ENCODE peak calls at places on chromosomes 3 and 15, in six cellular contexts. One of them, this sample, is unnamed.

GRCh38 chr3:135137296-135137695 is 342.2 kb downstream of the EPHB1 start:
- DNase-seq in AG10803: no peak
- DNase-seq in stomach: no peak
- DNase-seq in esophagus squamous epithelium: no peak
- DNase-seq in SK-N-SH: no peak
- DNase-seq in transverse colon: no peak
- DNase-seq in this sample: no peak

GRCh38 chr3:45842851-45843625 is 1.1 kb upstream of the LZTFL1 start:
- DNase-seq in AG10803: no peak
- DNase-seq in stomach: no peak
- DNase-seq in esophagus squamous epithelium: no peak
- DNase-seq in SK-N-SH: no peak
- DNase-seq in transverse colon: no peak
- DNase-seq in this sample: no peak

GRCh38 chr3:119731545-119732343 is 28.9 kb downstream of the CFAP91 start:
- DNase-seq in AG10803: peak; percentile 27
- DNase-seq in stomach: no peak
- DNase-seq in esophagus squamous epithelium: no peak
- DNase-seq in SK-N-SH: no peak
- DNase-seq in transverse colon: no peak
- DNase-seq in this sample: peak; percentile 9

GRCh38 chr3:178907081-178907480 is 164.5 kb downstream of the ZMAT3 start:
- DNase-seq in AG10803: no peak
- DNase-seq in stomach: no peak
- DNase-seq in esophagus squamous epithelium: no peak
- DNase-seq in SK-N-SH: no peak
- DNase-seq in transverse colon: no peak
- DNase-seq in this sample: no peak

GRCh38 chr3:194300392-194300758 is 50.8 kb downstream of the CPN2 start:
- DNase-seq in AG10803: peak; percentile 73
- DNase-seq in stomach: peak; percentile 82
- DNase-seq in esophagus squamous epithelium: no peak
- DNase-seq in SK-N-SH: no peak
- DNase-seq in transverse colon: peak; percentile 66
- DNase-seq in this sample: peak; percentile 33

GRCh38 chr3:63862804-63863149 is 828 bp downstream of the THOC7 start:
- DNase-seq in AG10803: no peak
- DNase-seq in stomach: no peak
- DNase-seq in esophagus squamous epithelium: no peak
- DNase-seq in SK-N-SH: no peak
- DNase-seq in transverse colon: no peak
- DNase-seq in this sample: no peak

GRCh38 chr3:52190294-52190841 is 7.6 kb upstream of the ALAS1 start:
- DNase-seq in AG10803: peak; percentile 88
- DNase-seq in stomach: peak; percentile 83
- DNase-seq in esophagus squamous epithelium: no peak
- DNase-seq in SK-N-SH: no peak
- DNase-seq in transverse colon: no peak
- DNase-seq in this sample: peak; percentile 36

GRCh38 chr3:52062499-52062898 is 6.1 kb upstream of the DUSP7 start:
- DNase-seq in AG10803: peak; percentile 93
- DNase-seq in stomach: no peak
- DNase-seq in esophagus squamous epithelium: no peak
- DNase-seq in SK-N-SH: no peak
- DNase-seq in transverse colon: peak; percentile 11
- DNase-seq in this sample: peak; percentile 87

DNA sequence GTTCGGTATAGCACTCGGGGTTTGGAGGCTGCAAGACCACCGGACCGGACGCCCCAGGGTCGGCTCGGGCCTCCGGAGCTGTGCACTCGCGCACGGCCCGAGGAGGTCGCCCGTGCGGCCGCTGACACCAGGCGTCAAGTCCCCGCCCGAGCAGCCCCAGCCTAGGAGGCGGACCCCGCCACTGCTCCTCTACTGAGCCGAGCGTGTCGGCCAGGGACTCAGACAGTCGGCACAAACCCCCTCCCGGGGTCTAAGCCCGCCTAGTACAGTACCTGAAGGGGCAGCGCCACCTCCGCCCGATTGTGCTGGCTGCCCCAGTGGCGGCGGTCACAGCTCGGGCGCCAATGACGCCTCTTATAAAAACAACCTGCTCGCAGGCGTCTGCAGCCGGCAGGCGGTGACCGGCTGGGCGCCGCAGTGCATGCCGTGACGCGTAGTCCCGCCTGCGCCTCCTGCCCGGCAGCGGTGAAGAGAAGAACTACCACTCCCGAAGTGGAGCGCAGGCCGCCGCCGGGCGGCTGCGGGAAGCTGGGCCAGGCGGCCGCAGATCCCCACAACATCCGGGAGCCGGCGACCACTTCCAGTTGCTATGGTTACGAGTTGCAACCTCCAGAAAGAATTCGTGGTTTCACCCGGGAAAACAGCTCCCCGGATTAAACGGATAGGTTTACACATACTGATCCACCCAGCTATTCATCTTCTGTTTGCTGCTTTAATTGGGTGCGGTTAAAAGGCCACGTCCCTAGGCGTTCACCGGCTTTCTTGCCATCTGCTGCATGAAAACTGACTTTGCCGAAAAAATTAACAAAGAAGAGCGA is at the start of the genes CCPG1 and PIERCE2:
- DNase-seq in AG10803: peak; percentile 96
- DNase-seq in stomach: peak; percentile 93
- DNase-seq in esophagus squamous epithelium: peak; percentile 62
- DNase-seq in SK-N-SH: peak; percentile 94
- DNase-seq in transverse colon: peak; percentile 94
- DNase-seq in this sample: peak; percentile 91
- TF ChIP-seq CTCF in AG10803: peak; percentile 61
- TF ChIP-seq CTCF in stomach: no peak
- TF ChIP-seq CTCF in esophagus squamous epithelium: peak; percentile 84
- TF ChIP-seq CTCF in SK-N-SH: peak; percentile 55
- TF ChIP-seq CTCF in transverse colon: peak; percentile 94
- TF ChIP-seq CTCF in this sample: peak; percentile 58

DNA sequence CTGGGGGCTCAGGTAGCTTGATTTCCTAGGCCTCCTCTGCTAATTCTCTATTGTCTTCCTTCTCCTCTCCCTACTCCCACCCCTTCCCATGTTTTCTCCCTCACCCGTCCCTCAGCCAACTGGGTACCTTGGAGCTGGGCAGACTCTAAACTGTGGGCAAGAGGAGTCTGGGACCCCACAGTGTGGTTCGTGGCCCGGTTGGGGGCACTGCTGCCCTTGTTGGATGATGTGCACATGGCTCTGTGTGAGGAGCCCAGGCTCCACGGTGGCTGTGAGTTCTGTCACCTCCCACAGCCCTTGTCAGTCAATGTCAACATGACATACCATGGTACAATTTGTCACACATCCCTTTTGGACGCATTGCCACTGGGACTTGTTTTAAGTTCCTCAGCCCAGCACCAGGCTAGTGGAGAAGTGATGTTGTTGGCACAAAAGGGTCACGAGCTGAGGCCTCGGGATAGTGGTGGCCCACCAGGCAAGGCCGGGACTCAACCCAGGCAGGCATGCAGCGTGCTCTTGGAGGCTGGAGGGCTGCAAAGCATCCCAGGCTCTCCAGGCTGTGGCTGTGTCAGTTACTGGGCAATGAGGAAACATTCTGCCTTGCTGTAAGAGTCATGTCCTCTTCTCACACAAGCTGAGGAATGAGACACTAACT is 142.3 kb downstream of the TLE3 start:
- DNase-seq in AG10803: no peak
- DNase-seq in stomach: no peak
- DNase-seq in esophagus squamous epithelium: no peak
- DNase-seq in SK-N-SH: no peak
- DNase-seq in transverse colon: no peak
- DNase-seq in this sample: no peak
- TF ChIP-seq CTCF in AG10803: no peak
- TF ChIP-seq CTCF in stomach: no peak
- TF ChIP-seq CTCF in esophagus squamous epithelium: no peak
- TF ChIP-seq CTCF in SK-N-SH: no peak
- TF ChIP-seq CTCF in transverse colon: no peak
- TF ChIP-seq CTCF in this sample: no peak

GRCh38 chr3:123129532-123129931 is 62.7 kb downstream of the PDIA5 start:
- DNase-seq in AG10803: no peak
- DNase-seq in stomach: no peak
- DNase-seq in esophagus squamous epithelium: no peak
- DNase-seq in SK-N-SH: no peak
- DNase-seq in transverse colon: no peak
- DNase-seq in this sample: no peak
- TF ChIP-seq CTCF in AG10803: no peak
- TF ChIP-seq CTCF in stomach: no peak
- TF ChIP-seq CTCF in esophagus squamous epithelium: no peak
- TF ChIP-seq CTCF in SK-N-SH: no peak
- TF ChIP-seq CTCF in transverse colon: no peak
- TF ChIP-seq CTCF in this sample: no peak

DNA sequence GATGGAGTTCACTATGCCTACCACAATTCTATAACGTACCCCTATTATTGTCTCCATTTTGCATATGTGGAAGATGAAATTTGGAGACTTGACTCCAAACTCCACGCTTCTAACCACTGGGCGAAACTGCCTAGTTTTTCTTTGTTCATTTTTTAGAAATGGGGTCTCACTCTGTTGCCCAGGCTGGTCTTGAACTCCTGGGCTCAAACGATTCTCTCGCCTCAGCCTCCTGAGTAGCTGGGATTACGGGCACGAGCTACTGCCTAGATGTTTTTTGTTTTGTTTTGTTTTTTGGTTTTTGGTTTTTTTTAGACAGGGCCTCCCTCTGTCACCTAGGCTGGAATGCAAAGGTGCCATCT is 584 bp upstream of the RPL32 start:
- DNase-seq in AG10803: no peak
- DNase-seq in stomach: no peak
- DNase-seq in esophagus squamous epithelium: no peak
- DNase-seq in SK-N-SH: no peak
- DNase-seq in transverse colon: no peak
- DNase-seq in this sample: no peak
- TF ChIP-seq CTCF in AG10803: no peak
- TF ChIP-seq CTCF in stomach: no peak
- TF ChIP-seq CTCF in esophagus squamous epithelium: no peak
- TF ChIP-seq CTCF in SK-N-SH: no peak
- TF ChIP-seq CTCF in transverse colon: no peak
- TF ChIP-seq CTCF in this sample: no peak

DNA sequence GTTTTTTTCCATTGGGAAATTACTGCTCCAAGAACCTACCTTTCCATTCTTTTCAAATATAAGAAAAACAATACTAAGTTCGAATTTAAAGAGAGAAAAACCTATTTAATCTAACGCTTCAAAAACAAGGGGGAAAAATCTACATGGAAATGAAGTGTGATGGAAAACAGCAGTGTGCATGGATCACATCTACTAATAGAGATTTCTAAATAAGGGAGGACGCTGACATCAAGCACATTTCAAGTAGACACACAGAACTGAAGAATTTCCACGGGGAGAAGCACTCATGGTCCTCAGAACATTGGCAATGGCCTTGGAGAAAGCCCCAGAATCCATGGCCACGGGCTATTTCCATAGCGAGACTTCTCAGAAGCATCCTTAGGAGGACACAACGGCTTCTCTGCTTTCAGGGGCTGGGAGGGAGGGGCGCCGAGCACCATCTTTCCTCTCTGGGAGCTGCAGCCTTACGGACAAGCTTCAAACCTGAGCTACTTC is 1.1 kb downstream of the TASOR start:
- DNase-seq in AG10803: no peak
- DNase-seq in stomach: no peak
- DNase-seq in esophagus squamous epithelium: no peak
- DNase-seq in SK-N-SH: no peak
- DNase-seq in transverse colon: no peak
- DNase-seq in this sample: no peak
- TF ChIP-seq CTCF in AG10803: no peak
- TF ChIP-seq CTCF in stomach: no peak
- TF ChIP-seq CTCF in esophagus squamous epithelium: no peak
- TF ChIP-seq CTCF in SK-N-SH: no peak
- TF ChIP-seq CTCF in transverse colon: no peak
- TF ChIP-seq CTCF in this sample: no peak

GRCh38 chr3:37456270-37456708 is 281.9 kb upstream of the LRRFIP2 start:
- DNase-seq in AG10803: peak; percentile 28
- DNase-seq in stomach: peak; percentile 52
- DNase-seq in esophagus squamous epithelium: no peak
- DNase-seq in SK-N-SH: peak; percentile 57
- DNase-seq in transverse colon: peak; percentile 77
- DNase-seq in this sample: peak; percentile 16
- TF ChIP-seq CTCF in AG10803: no peak
- TF ChIP-seq CTCF in stomach: no peak
- TF ChIP-seq CTCF in esophagus squamous epithelium: no peak
- TF ChIP-seq CTCF in SK-N-SH: no peak
- TF ChIP-seq CTCF in transverse colon: no peak
- TF ChIP-seq CTCF in this sample: no peak

This sample was measured in foreskin fibroblast.